ENCODE peak calls at places on chromosomes 6 and 20, in ten cellular contexts. One of them, this sample, is unnamed.

GRCh38 chr20:64069614-64070243 is 6.7 kb downstream of the TCEA2 start:
- DNase-seq in fibroblast of lung: no peak
- DNase-seq in choroid plexus epithelial cell: peak
- DNase-seq in caudate nucleus: no peak
- DNase-seq in activated CD4-positive, alpha-beta T cell treated with anti-CD3 and anti-CD28 coated beads for 4 hours: no peak
- DNase-seq in GM03348: peak
- DNase-seq in MCF 10A: peak
- DNase-seq in breast epithelium: no peak
- DNase-seq in non-pigmented ciliary epithelial cell: no peak
- DNase-seq in iris pigment epithelial cell: no peak
- DNase-seq in this sample: no peak

GRCh38 chr6:138161434-138162103 is at the start of gene ARFGEF3:
- DNase-seq in fibroblast of lung: peak
- DNase-seq in choroid plexus epithelial cell: no peak
- DNase-seq in caudate nucleus: peak
- DNase-seq in activated CD4-positive, alpha-beta T cell treated with anti-CD3 and anti-CD28 coated beads for 4 hours: peak
- DNase-seq in GM03348: peak
- DNase-seq in MCF 10A: peak
- DNase-seq in breast epithelium: no peak
- DNase-seq in non-pigmented ciliary epithelial cell: no peak
- DNase-seq in iris pigment epithelial cell: peak
- DNase-seq in this sample: peak

GRCh38 chr6:72619883-72620696 is 1.8 kb upstream of the KCNQ5 start:
- DNase-seq in fibroblast of lung: peak
- DNase-seq in choroid plexus epithelial cell: peak
- DNase-seq in caudate nucleus: peak
- DNase-seq in activated CD4-positive, alpha-beta T cell treated with anti-CD3 and anti-CD28 coated beads for 4 hours: peak
- DNase-seq in GM03348: peak
- DNase-seq in MCF 10A: no peak
- DNase-seq in breast epithelium: no peak
- DNase-seq in non-pigmented ciliary epithelial cell: no peak
- DNase-seq in iris pigment epithelial cell: peak
- DNase-seq in this sample: peak

GRCh38 chr6:68641172-68641571 is 6.1 kb downstream of the ADGRB3 start:
- DNase-seq in fibroblast of lung: no peak
- DNase-seq in choroid plexus epithelial cell: no peak
- DNase-seq in caudate nucleus: no peak
- DNase-seq in activated CD4-positive, alpha-beta T cell treated with anti-CD3 and anti-CD28 coated beads for 4 hours: no peak
- DNase-seq in GM03348: no peak
- DNase-seq in MCF 10A: no peak
- DNase-seq in breast epithelium: no peak
- DNase-seq in non-pigmented ciliary epithelial cell: no peak
- DNase-seq in iris pigment epithelial cell: no peak
- DNase-seq in this sample: no peak

GRCh38 chr6:113858067-113858604 is 991 bp downstream of the MARCKS start:
- DNase-seq in fibroblast of lung: peak
- DNase-seq in choroid plexus epithelial cell: peak
- DNase-seq in caudate nucleus: no peak
- DNase-seq in activated CD4-positive, alpha-beta T cell treated with anti-CD3 and anti-CD28 coated beads for 4 hours: no peak
- DNase-seq in GM03348: peak
- DNase-seq in MCF 10A: peak
- DNase-seq in breast epithelium: peak
- DNase-seq in non-pigmented ciliary epithelial cell: no peak
- DNase-seq in iris pigment epithelial cell: peak
- DNase-seq in this sample: peak

GRCh38 chr6:88380083-88380482 is 213.9 kb upstream of the CNR1 start:
- DNase-seq in fibroblast of lung: peak
- DNase-seq in choroid plexus epithelial cell: peak
- DNase-seq in caudate nucleus: no peak
- DNase-seq in activated CD4-positive, alpha-beta T cell treated with anti-CD3 and anti-CD28 coated beads for 4 hours: no peak
- DNase-seq in GM03348: peak
- DNase-seq in MCF 10A: peak
- DNase-seq in breast epithelium: peak
- DNase-seq in non-pigmented ciliary epithelial cell: peak
- DNase-seq in iris pigment epithelial cell: peak
- DNase-seq in this sample: peak

GRCh38 chr6:148867851-148868250 is 121.0 kb downstream of the UST start:
- DNase-seq in fibroblast of lung: no peak
- DNase-seq in choroid plexus epithelial cell: no peak
- DNase-seq in caudate nucleus: no peak
- DNase-seq in activated CD4-positive, alpha-beta T cell treated with anti-CD3 and anti-CD28 coated beads for 4 hours: no peak
- DNase-seq in GM03348: no peak
- DNase-seq in MCF 10A: no peak
- DNase-seq in breast epithelium: no peak
- DNase-seq in non-pigmented ciliary epithelial cell: no peak
- DNase-seq in iris pigment epithelial cell: no peak
- DNase-seq in this sample: peak

GRCh38 chr6:160188773-160189172 is 67.2 kb downstream of the SLC22A1 start:
- DNase-seq in fibroblast of lung: peak
- DNase-seq in choroid plexus epithelial cell: no peak
- DNase-seq in caudate nucleus: no peak
- DNase-seq in activated CD4-positive, alpha-beta T cell treated with anti-CD3 and anti-CD28 coated beads for 4 hours: no peak
- DNase-seq in GM03348: no peak
- DNase-seq in MCF 10A: peak
- DNase-seq in breast epithelium: no peak
- DNase-seq in non-pigmented ciliary epithelial cell: no peak
- DNase-seq in iris pigment epithelial cell: peak
- DNase-seq in this sample: no peak

GRCh38 chr6:157035576-157035975 is 258.4 kb downstream of the ARID1B start:
- DNase-seq in fibroblast of lung: no peak
- DNase-seq in choroid plexus epithelial cell: no peak
- DNase-seq in caudate nucleus: no peak
- DNase-seq in activated CD4-positive, alpha-beta T cell treated with anti-CD3 and anti-CD28 coated beads for 4 hours: no peak
- DNase-seq in GM03348: no peak
- DNase-seq in MCF 10A: no peak
- DNase-seq in breast epithelium: no peak
- DNase-seq in non-pigmented ciliary epithelial cell: no peak
- DNase-seq in iris pigment epithelial cell: no peak
- DNase-seq in this sample: no peak

GRCh38 chr6:168278904-168279303 is 40.7 kb downstream of the DACT2 start:
- DNase-seq in fibroblast of lung: no peak
- DNase-seq in choroid plexus epithelial cell: no peak
- DNase-seq in caudate nucleus: no peak
- DNase-seq in activated CD4-positive, alpha-beta T cell treated with anti-CD3 and anti-CD28 coated beads for 4 hours: no peak
- DNase-seq in GM03348: no peak
- DNase-seq in MCF 10A: no peak
- DNase-seq in breast epithelium: no peak
- DNase-seq in non-pigmented ciliary epithelial cell: no peak
- DNase-seq in iris pigment epithelial cell: no peak
- DNase-seq in this sample: no peak

GRCh38 chr6:134034951-134035822 is 17.2 kb downstream of the SLC2A12 start:
- DNase-seq in fibroblast of lung: no peak
- DNase-seq in choroid plexus epithelial cell: no peak
- DNase-seq in caudate nucleus: peak
- DNase-seq in activated CD4-positive, alpha-beta T cell treated with anti-CD3 and anti-CD28 coated beads for 4 hours: no peak
- DNase-seq in GM03348: no peak
- DNase-seq in MCF 10A: peak
- DNase-seq in breast epithelium: no peak
- DNase-seq in non-pigmented ciliary epithelial cell: no peak
- DNase-seq in iris pigment epithelial cell: no peak
- DNase-seq in this sample: peak

GRCh38 chr6:149033454-149034241 is 283.9 kb upstream of the TAB2 start:
- DNase-seq in fibroblast of lung: no peak
- DNase-seq in choroid plexus epithelial cell: no peak
- DNase-seq in caudate nucleus: no peak
- DNase-seq in activated CD4-positive, alpha-beta T cell treated with anti-CD3 and anti-CD28 coated beads for 4 hours: no peak
- DNase-seq in GM03348: no peak
- DNase-seq in MCF 10A: no peak
- DNase-seq in breast epithelium: no peak
- DNase-seq in non-pigmented ciliary epithelial cell: no peak
- DNase-seq in iris pigment epithelial cell: no peak
- DNase-seq in this sample: no peak

GRCh38 chr6:26556263-26557070 is 18.3 kb downstream of the HMGN4 start:
- DNase-seq in fibroblast of lung: peak
- DNase-seq in choroid plexus epithelial cell: peak
- DNase-seq in caudate nucleus: no peak
- DNase-seq in activated CD4-positive, alpha-beta T cell treated with anti-CD3 and anti-CD28 coated beads for 4 hours: no peak
- DNase-seq in GM03348: peak
- DNase-seq in MCF 10A: peak
- DNase-seq in breast epithelium: no peak
- DNase-seq in non-pigmented ciliary epithelial cell: peak
- DNase-seq in iris pigment epithelial cell: peak
- DNase-seq in this sample: peak

GRCh38 chr6:96478695-96479094 is 42.9 kb upstream of the UFL1 start:
- DNase-seq in fibroblast of lung: no peak
- DNase-seq in choroid plexus epithelial cell: no peak
- DNase-seq in caudate nucleus: no peak
- DNase-seq in activated CD4-positive, alpha-beta T cell treated with anti-CD3 and anti-CD28 coated beads for 4 hours: no peak
- DNase-seq in GM03348: no peak
- DNase-seq in MCF 10A: no peak
- DNase-seq in breast epithelium: no peak
- DNase-seq in non-pigmented ciliary epithelial cell: no peak
- DNase-seq in iris pigment epithelial cell: no peak
- DNase-seq in this sample: no peak

GRCh38 chr6:27553123-27553904 is 80.4 kb upstream of the ZNF184 start:
- DNase-seq in fibroblast of lung: peak
- DNase-seq in choroid plexus epithelial cell: peak
- DNase-seq in caudate nucleus: no peak
- DNase-seq in activated CD4-positive, alpha-beta T cell treated with anti-CD3 and anti-CD28 coated beads for 4 hours: no peak
- DNase-seq in GM03348: no peak
- DNase-seq in MCF 10A: peak
- DNase-seq in breast epithelium: no peak
- DNase-seq in non-pigmented ciliary epithelial cell: no peak
- DNase-seq in iris pigment epithelial cell: peak
- DNase-seq in this sample: peak

GRCh38 chr20:11391591-11391990 is 526.1 kb upstream of the BTBD3 start:
- DNase-seq in fibroblast of lung: no peak
- DNase-seq in choroid plexus epithelial cell: no peak
- DNase-seq in caudate nucleus: no peak
- DNase-seq in activated CD4-positive, alpha-beta T cell treated with anti-CD3 and anti-CD28 coated beads for 4 hours: no peak
- DNase-seq in GM03348: no peak
- DNase-seq in MCF 10A: no peak
- DNase-seq in breast epithelium: no peak
- DNase-seq in non-pigmented ciliary epithelial cell: no peak
- DNase-seq in iris pigment epithelial cell: no peak
- DNase-seq in this sample: no peak

GRCh38 chr20:478949-479429 is 16.7 kb upstream of the TBC1D20 start:
- DNase-seq in fibroblast of lung: peak
- DNase-seq in choroid plexus epithelial cell: peak
- DNase-seq in caudate nucleus: no peak
- DNase-seq in activated CD4-positive, alpha-beta T cell treated with anti-CD3 and anti-CD28 coated beads for 4 hours: peak
- DNase-seq in GM03348: peak
- DNase-seq in MCF 10A: peak
- DNase-seq in breast epithelium: no peak
- DNase-seq in non-pigmented ciliary epithelial cell: no peak
- DNase-seq in iris pigment epithelial cell: peak
- DNase-seq in this sample: peak

GRCh38 chr6:84441456-84441855 is 214.0 kb upstream of the CEP162 start:
- DNase-seq in fibroblast of lung: no peak
- DNase-seq in choroid plexus epithelial cell: peak
- DNase-seq in caudate nucleus: no peak
- DNase-seq in activated CD4-positive, alpha-beta T cell treated with anti-CD3 and anti-CD28 coated beads for 4 hours: no peak
- DNase-seq in GM03348: no peak
- DNase-seq in MCF 10A: peak
- DNase-seq in breast epithelium: no peak
- DNase-seq in non-pigmented ciliary epithelial cell: no peak
- DNase-seq in iris pigment epithelial cell: peak
- DNase-seq in this sample: no peak

GRCh38 chr6:43683708-43684455 is 3.7 kb downstream of the MRPS18A start:
- DNase-seq in fibroblast of lung: no peak
- DNase-seq in choroid plexus epithelial cell: no peak
- DNase-seq in caudate nucleus: no peak
- DNase-seq in activated CD4-positive, alpha-beta T cell treated with anti-CD3 and anti-CD28 coated beads for 4 hours: no peak
- DNase-seq in GM03348: no peak
- DNase-seq in MCF 10A: no peak
- DNase-seq in breast epithelium: no peak
- DNase-seq in non-pigmented ciliary epithelial cell: no peak
- DNase-seq in iris pigment epithelial cell: no peak
- DNase-seq in this sample: no peak

GRCh38 chr20:12113468-12114371 is 196.0 kb downstream of the BTBD3 start:
- DNase-seq in fibroblast of lung: peak
- DNase-seq in choroid plexus epithelial cell: peak
- DNase-seq in caudate nucleus: no peak
- DNase-seq in activated CD4-positive, alpha-beta T cell treated with anti-CD3 and anti-CD28 coated beads for 4 hours: no peak
- DNase-seq in GM03348: peak
- DNase-seq in MCF 10A: peak
- DNase-seq in breast epithelium: peak
- DNase-seq in non-pigmented ciliary epithelial cell: no peak
- DNase-seq in iris pigment epithelial cell: peak
- DNase-seq in this sample: peak

GRCh38 chr20:16752082-16752481 is 3.9 kb downstream of the OTOR start:
- DNase-seq in fibroblast of lung: no peak
- DNase-seq in choroid plexus epithelial cell: no peak
- DNase-seq in caudate nucleus: no peak
- DNase-seq in activated CD4-positive, alpha-beta T cell treated with anti-CD3 and anti-CD28 coated beads for 4 hours: no peak
- DNase-seq in GM03348: no peak
- DNase-seq in MCF 10A: no peak
- DNase-seq in breast epithelium: no peak
- DNase-seq in non-pigmented ciliary epithelial cell: no peak
- DNase-seq in iris pigment epithelial cell: no peak
- DNase-seq in this sample: no peak

GRCh38 chr6:119636060-119636459 is 286.5 kb upstream of the MAN1A1 start:
- DNase-seq in fibroblast of lung: no peak
- DNase-seq in choroid plexus epithelial cell: no peak
- DNase-seq in caudate nucleus: no peak
- DNase-seq in activated CD4-positive, alpha-beta T cell treated with anti-CD3 and anti-CD28 coated beads for 4 hours: no peak
- DNase-seq in GM03348: no peak
- DNase-seq in MCF 10A: no peak
- DNase-seq in breast epithelium: no peak
- DNase-seq in non-pigmented ciliary epithelial cell: no peak
- DNase-seq in iris pigment epithelial cell: no peak
- DNase-seq in this sample: no peak

GRCh38 chr20:29427201-29428060 is 1830.0 kb upstream of the DEFB115 start:
- DNase-seq in fibroblast of lung: no peak
- DNase-seq in choroid plexus epithelial cell: no peak
- DNase-seq in caudate nucleus: no peak
- DNase-seq in activated CD4-positive, alpha-beta T cell treated with anti-CD3 and anti-CD28 coated beads for 4 hours: no peak
- DNase-seq in GM03348: no peak
- DNase-seq in MCF 10A: no peak
- DNase-seq in breast epithelium: no peak
- DNase-seq in non-pigmented ciliary epithelial cell: no peak
- DNase-seq in iris pigment epithelial cell: no peak
- DNase-seq in this sample: no peak

GRCh38 chr20:13261460-13262301 is 40.6 kb downstream of the ISM1 start:
- DNase-seq in fibroblast of lung: peak
- DNase-seq in choroid plexus epithelial cell: peak
- DNase-seq in caudate nucleus: no peak
- DNase-seq in activated CD4-positive, alpha-beta T cell treated with anti-CD3 and anti-CD28 coated beads for 4 hours: peak
- DNase-seq in GM03348: peak
- DNase-seq in MCF 10A: peak
- DNase-seq in breast epithelium: no peak
- DNase-seq in non-pigmented ciliary epithelial cell: peak
- DNase-seq in iris pigment epithelial cell: peak
- DNase-seq in this sample: peak

GRCh38 chr20:9150632-9151031 is 81.7 kb downstream of the PLCB4 start:
- DNase-seq in fibroblast of lung: no peak
- DNase-seq in choroid plexus epithelial cell: no peak
- DNase-seq in caudate nucleus: no peak
- DNase-seq in activated CD4-positive, alpha-beta T cell treated with anti-CD3 and anti-CD28 coated beads for 4 hours: no peak
- DNase-seq in GM03348: no peak
- DNase-seq in MCF 10A: no peak
- DNase-seq in breast epithelium: no peak
- DNase-seq in non-pigmented ciliary epithelial cell: no peak
- DNase-seq in iris pigment epithelial cell: no peak
- DNase-seq in this sample: no peak

GRCh38 chr6:127190552-127190951 is 72.1 kb downstream of the RSPO3 start:
- DNase-seq in fibroblast of lung: peak
- DNase-seq in choroid plexus epithelial cell: peak
- DNase-seq in caudate nucleus: no peak
- DNase-seq in activated CD4-positive, alpha-beta T cell treated with anti-CD3 and anti-CD28 coated beads for 4 hours: no peak
- DNase-seq in GM03348: peak
- DNase-seq in MCF 10A: peak
- DNase-seq in breast epithelium: no peak
- DNase-seq in non-pigmented ciliary epithelial cell: no peak
- DNase-seq in iris pigment epithelial cell: peak
- DNase-seq in this sample: peak

GRCh38 chr6:10894958-10895357 is 8.1 kb downstream of the SYCP2L start:
- DNase-seq in fibroblast of lung: no peak
- DNase-seq in choroid plexus epithelial cell: no peak
- DNase-seq in caudate nucleus: no peak
- DNase-seq in activated CD4-positive, alpha-beta T cell treated with anti-CD3 and anti-CD28 coated beads for 4 hours: no peak
- DNase-seq in GM03348: no peak
- DNase-seq in MCF 10A: no peak
- DNase-seq in breast epithelium: no peak
- DNase-seq in non-pigmented ciliary epithelial cell: no peak
- DNase-seq in iris pigment epithelial cell: no peak
- DNase-seq in this sample: no peak

GRCh38 chr6:166725571-166725970 is 98.5 kb upstream of the RPS6KA2 start:
- DNase-seq in fibroblast of lung: no peak
- DNase-seq in choroid plexus epithelial cell: no peak
- DNase-seq in caudate nucleus: no peak
- DNase-seq in activated CD4-positive, alpha-beta T cell treated with anti-CD3 and anti-CD28 coated beads for 4 hours: no peak
- DNase-seq in GM03348: no peak
- DNase-seq in MCF 10A: no peak
- DNase-seq in breast epithelium: no peak
- DNase-seq in non-pigmented ciliary epithelial cell: no peak
- DNase-seq in iris pigment epithelial cell: no peak
- DNase-seq in this sample: no peak

This sample was measured in foreskin fibroblast.